ENCODE peak calls at places on chromosomes 4 and X, in seven cellular contexts. T, U, A, K, Q, D and G are unnamed samples.

GRCh38 chrX:73842541-73843234 is 279.7 kb downstream of the CHIC1 start:
- DNase-seq in T (no peak), U (no peak), A (no peak), K (no peak), Q (no peak), D (no peak), G (no peak)

GRCh38 chrX:38803609-38804480 is 2.6 kb downstream of the MID1IP1 start:
- DNase-seq in T (peak; percentile 80), U (no peak), A (peak; percentile 88), K (peak; percentile 45), Q (peak; percentile 74), D (peak; percentile 58), G (peak; percentile 79)

GRCh38 chrX:53859890-53860289 is 173.4 kb upstream of the HUWE1 start:
- DNase-seq in T (no peak), U (no peak), A (no peak), K (no peak), Q (no peak), D (no peak), G (no peak)

GRCh38 chrX:151899622-151900021 is 13.1 kb upstream of the MAGEA4 start:
- DNase-seq in T (no peak), U (no peak), A (no peak), K (no peak), Q (no peak), D (no peak), G (no peak)

GRCh38 chr4:129254526-129254925 is 158.6 kb downstream of the C4orf33 start:
- DNase-seq in T (no peak), U (no peak), A (no peak), K (no peak), Q (no peak), D (no peak), G (no peak)

GRCh38 chr4:151446208-151446607 is 37.2 kb downstream of the FHIP1A start:
- DNase-seq in T (no peak), U (no peak), A (no peak), K (no peak), Q (no peak), D (no peak), G (no peak)

GRCh38 chrX:153776611-153777045 is 4.2 kb upstream of the SRPK3 start:
- DNase-seq in T (peak; percentile 47), U (no peak), A (no peak), K (no peak), Q (no peak), D (peak; percentile 37), G (no peak)

GRCh38 chr4:15689540-15689939 is 7.9 kb downstream of the FAM200B start:
- DNase-seq in T (no peak), U (no peak), A (no peak), K (no peak), Q (no peak), D (no peak), G (peak; percentile 47)

GRCh38 chr4:2835978-2836377 is 7.7 kb upstream of the ADD1 start:
- DNase-seq in T (no peak), U (no peak), A (no peak), K (no peak), Q (no peak), D (no peak), G (no peak)

GRCh38 chrX:124208675-124209074 is 123.8 kb upstream of the TEX13D start:
- DNase-seq in T (no peak), U (no peak), A (no peak), K (no peak), Q (no peak), D (no peak), G (peak; percentile 70)

GRCh38 chr4:3220586-3221494 is 28.1 kb upstream of the MSANTD1 start:
- DNase-seq in T (no peak), U (no peak), A (no peak), K (no peak), Q (no peak), D (no peak), G (no peak)

GRCh38 chr4:2399216-2399615 is 19.2 kb downstream of the ZFYVE28 start:
- DNase-seq in T (no peak), U (no peak), A (no peak), K (no peak), Q (no peak), D (no peak), G (no peak)

GRCh38 chrX:106774981-106775380 is 27.5 kb upstream of the TBC1D8B start:
- DNase-seq in T (no peak), U (no peak), A (no peak), K (no peak), Q (no peak), D (no peak), G (no peak)

GRCh38 chr4:773214-773613 is 52.7 kb downstream of the CPLX1 start:
- DNase-seq in T (no peak), U (no peak), A (no peak), K (no peak), Q (no peak), D (no peak), G (no peak)

GRCh38 chr4:20249333-20249732 is 2.4 kb upstream of the SLIT2 start:
- DNase-seq in T (peak; percentile 30), U (no peak), A (no peak), K (no peak), Q (no peak), D (no peak), G (no peak)

GRCh38 chrX:19904778-19905367 is 17.5 kb upstream of the SH3KBP1 start:
- DNase-seq in T (peak; percentile 58), U (peak; percentile 16), A (no peak), K (peak; percentile 14), Q (no peak), D (peak; percentile 2), G (no peak)

GRCh38 chr4:27123050-27123768 is 262.6 kb downstream of the STIM2 start:
- DNase-seq in T (no peak), U (peak; percentile 43), A (no peak), K (no peak), Q (no peak), D (no peak), G (no peak)

GRCh38 chr4:93103042-93103441 is 725.5 kb upstream of the ATOH1 start:
- DNase-seq in T (peak; percentile 13), U (no peak), A (no peak), K (no peak), Q (no peak), D (no peak), G (no peak)

GRCh38 chrX:41085883-41086626 is 810 bp downstream of the USP9X start:
- DNase-seq in T (peak; percentile 59), U (no peak), A (peak; percentile 80), K (no peak), Q (peak; percentile 10), D (peak; percentile 15), G (peak; percentile 38)

GRCh38 chrX:15877380-15877779 is 22.8 kb upstream of the AP1S2 start:
- DNase-seq in T (no peak), U (peak; percentile 51), A (no peak), K (no peak), Q (no peak), D (no peak), G (no peak)

GRCh38 chr4:80446664-80447063 is 111.1 kb downstream of the CFAP299 start:
- DNase-seq in T (no peak), U (no peak), A (no peak), K (no peak), Q (no peak), D (no peak), G (no peak)

GRCh38 chr4:156976147-156976546 is 4.5 kb upstream of the PDGFC start:
- DNase-seq in T (no peak), U (no peak), A (no peak), K (no peak), Q (no peak), D (no peak), G (no peak)

GRCh38 chr4:134906404-134907023 is 704.9 kb upstream of the PABPC4L start:
- DNase-seq in T (peak; percentile 36), U (peak; percentile 19), A (no peak), K (no peak), Q (no peak), D (no peak), G (no peak)

GRCh38 chrX:42992199-42992943 is 214.4 kb upstream of the PPP1R2C start:
- DNase-seq in T (no peak), U (no peak), A (no peak), K (no peak), Q (no peak), D (no peak), G (no peak)

GRCh38 chr4:110612631-110613269 is 10.1 kb downstream of the PITX2 start:
- DNase-seq in T (no peak), U (no peak), A (no peak), K (no peak), Q (no peak), D (no peak), G (no peak)

GRCh38 chr4:8582436-8582835 is 2.2 kb downstream of the GPR78 start:
- DNase-seq in T (no peak), U (no peak), A (peak; percentile 74), K (no peak), Q (no peak), D (no peak), G (no peak)

GRCh38 chrX:21932277-21932996 is 8.1 kb upstream of the SMS start:
- DNase-seq in T (no peak), U (no peak), A (no peak), K (no peak), Q (no peak), D (no peak), G (peak; percentile 30)

GRCh38 chr4:118849867-118850812 is 14.2 kb upstream of the SEC24D start:
- DNase-seq in T (no peak), U (no peak), A (no peak), K (peak; percentile 21), Q (no peak), D (no peak), G (no peak)

GRCh38 chr4:102466298-102466697 is 34.9 kb upstream of the NFKB1 start:
- DNase-seq in T (no peak), U (no peak), A (no peak), K (no peak), Q (no peak), D (no peak), G (no peak)

GRCh38 chr4:111781611-111782010 is 363.6 kb upstream of the FAM241A start:
- DNase-seq in T (no peak), U (no peak), A (no peak), K (no peak), Q (no peak), D (no peak), G (no peak)